ENCODE peak calls at places on chromosomes 5 and 9, in four cellular contexts. One of them, this sample, is unnamed.

GRCh38 chr9:136876476-136876875 is 9.8 kb upstream of the TRAF2 start:
- DNase-seq in suprapubic skin: no peak
- DNase-seq in erythroblast: no peak
- DNase-seq in A549: no peak
- DNase-seq in this sample: no peak

GRCh38 chr5:112917453-112918005 is 4.5 kb downstream of the REEP5 start:
- DNase-seq in A549: peak; percentile 42
- DNase-seq in suprapubic skin: no peak
- DNase-seq in erythroblast: peak; percentile 58
- DNase-seq in this sample: no peak

GRCh38 chr5:57172466-57172961 is 1.3 kb upstream of the GPBP1 start:
- DNase-seq in A549: peak; percentile 33
- DNase-seq in suprapubic skin: no peak
- DNase-seq in erythroblast: peak; percentile 50
- DNase-seq in this sample: peak; percentile 76

GRCh38 chr9:84780385-84780784 is 110.9 kb downstream of the NTRK2 start:
- DNase-seq in suprapubic skin: no peak
- DNase-seq in erythroblast: no peak
- DNase-seq in A549: no peak
- DNase-seq in this sample: no peak

GRCh38 chr9:111986035-111986556 is 89.5 kb downstream of the UGCG start:
- DNase-seq in erythroblast: no peak
- DNase-seq in suprapubic skin: no peak
- DNase-seq in A549: no peak
- DNase-seq in this sample: no peak

GRCh38 chr5:159071382-159071781 is 28.3 kb downstream of the EBF1 start:
- DNase-seq in erythroblast: no peak
- DNase-seq in suprapubic skin: no peak
- DNase-seq in A549: no peak
- DNase-seq in this sample: no peak

GRCh38 chr9:22010881-22011625 is 1.9 kb upstream of the CDKN2B start:
- DNase-seq in suprapubic skin: no peak
- DNase-seq in A549: no peak
- DNase-seq in erythroblast: peak; percentile 88
- DNase-seq in this sample: no peak

GRCh38 chr9:124125590-124126047 is 114.1 kb downstream of the LHX2 start:
- DNase-seq in suprapubic skin: no peak
- DNase-seq in A549: no peak
- DNase-seq in erythroblast: no peak
- DNase-seq in this sample: no peak

GRCh38 chr5:120236360-120236759 is 227.7 kb upstream of the PRR16 start:
- DNase-seq in suprapubic skin: no peak
- DNase-seq in erythroblast: no peak
- DNase-seq in A549: no peak
- DNase-seq in this sample: no peak

GRCh38 chr9:27202056-27202455 is 93.0 kb downstream of the TEK start:
- DNase-seq in suprapubic skin: no peak
- DNase-seq in A549: no peak
- DNase-seq in erythroblast: no peak
- DNase-seq in this sample: no peak

GRCh38 chr9:135889564-135890189 is 17.7 kb downstream of the CAMSAP1 start:
- DNase-seq in erythroblast: no peak
- DNase-seq in suprapubic skin: peak; percentile 72
- DNase-seq in A549: no peak
- DNase-seq in this sample: no peak

GRCh38 chr5:170769236-170769635 is 14.3 kb upstream of the GABRP start:
- DNase-seq in A549: no peak
- DNase-seq in erythroblast: no peak
- DNase-seq in suprapubic skin: no peak
- DNase-seq in this sample: no peak

GRCh38 chr9:133109931-133110650 is 10.9 kb downstream of the RALGDS start:
- DNase-seq in erythroblast: no peak
- DNase-seq in suprapubic skin: no peak
- DNase-seq in A549: no peak
- DNase-seq in this sample: no peak

GRCh38 chr9:134027561-134027960 is 2.3 kb downstream of the BRD3OS start:
- DNase-seq in suprapubic skin: no peak
- DNase-seq in A549: no peak
- DNase-seq in erythroblast: no peak
- DNase-seq in this sample: no peak

GRCh38 chr5:14341571-14342225 is 198.6 kb downstream of the TRIO start:
- DNase-seq in erythroblast: no peak
- DNase-seq in A549: no peak
- DNase-seq in suprapubic skin: no peak
- DNase-seq in this sample: no peak

GRCh38 chr9:135678236-135679017 is 15.3 kb downstream of the LCN9 start:
- DNase-seq in A549: no peak
- DNase-seq in suprapubic skin: no peak
- DNase-seq in erythroblast: no peak
- DNase-seq in this sample: no peak

GRCh38 chr5:107378218-107378899 is 292.4 kb downstream of the EFNA5 start:
- DNase-seq in suprapubic skin: no peak
- DNase-seq in A549: peak; percentile 32
- DNase-seq in erythroblast: no peak
- DNase-seq in this sample: no peak

GRCh38 chr9:3433754-3434153 is 92.0 kb downstream of the RFX3 start:
- DNase-seq in erythroblast: no peak
- DNase-seq in A549: no peak
- DNase-seq in suprapubic skin: no peak
- DNase-seq in this sample: no peak

GRCh38 chr5:123460296-123460729 is 37.1 kb upstream of the CEP120 start:
- DNase-seq in suprapubic skin: no peak
- DNase-seq in A549: peak; percentile 69
- DNase-seq in erythroblast: peak; percentile 7
- DNase-seq in this sample: no peak

GRCh38 chr9:15834541-15834940 is 281.7 kb downstream of the CCDC171 start:
- DNase-seq in suprapubic skin: no peak
- DNase-seq in A549: no peak
- DNase-seq in erythroblast: peak; percentile 83
- DNase-seq in this sample: no peak

GRCh38 chr5:94499806-94500205 is 118.6 kb downstream of the KIAA0825 start:
- DNase-seq in suprapubic skin: no peak
- DNase-seq in A549: no peak
- DNase-seq in erythroblast: no peak
- DNase-seq in this sample: no peak

GRCh38 chr5:75756991-75757390 is 39.8 kb upstream of the POC5 start:
- DNase-seq in suprapubic skin: no peak
- DNase-seq in erythroblast: no peak
- DNase-seq in A549: no peak
- DNase-seq in this sample: no peak

GRCh38 chr9:134944351-134944802 is 26.7 kb upstream of the FCN1 start:
- DNase-seq in suprapubic skin: no peak
- DNase-seq in A549: no peak
- DNase-seq in erythroblast: no peak
- DNase-seq in this sample: no peak

GRCh38 chr5:34576849-34577248 is 79.3 kb upstream of the RAI14 start:
- DNase-seq in suprapubic skin: no peak
- DNase-seq in erythroblast: no peak
- DNase-seq in A549: no peak
- DNase-seq in this sample: no peak

GRCh38 chr9:93572636-93573035 is 3.7 kb upstream of the PHF2 start:
- DNase-seq in suprapubic skin: no peak
- DNase-seq in erythroblast: no peak
- DNase-seq in A549: no peak
- DNase-seq in this sample: no peak
- TF ChIP-seq POLR2A in suprapubic skin: no peak
- TF ChIP-seq POLR2A in erythroblast: no peak
- TF ChIP-seq POLR2A in A549: no peak
- TF ChIP-seq POLR2A in this sample: no peak

DNA sequence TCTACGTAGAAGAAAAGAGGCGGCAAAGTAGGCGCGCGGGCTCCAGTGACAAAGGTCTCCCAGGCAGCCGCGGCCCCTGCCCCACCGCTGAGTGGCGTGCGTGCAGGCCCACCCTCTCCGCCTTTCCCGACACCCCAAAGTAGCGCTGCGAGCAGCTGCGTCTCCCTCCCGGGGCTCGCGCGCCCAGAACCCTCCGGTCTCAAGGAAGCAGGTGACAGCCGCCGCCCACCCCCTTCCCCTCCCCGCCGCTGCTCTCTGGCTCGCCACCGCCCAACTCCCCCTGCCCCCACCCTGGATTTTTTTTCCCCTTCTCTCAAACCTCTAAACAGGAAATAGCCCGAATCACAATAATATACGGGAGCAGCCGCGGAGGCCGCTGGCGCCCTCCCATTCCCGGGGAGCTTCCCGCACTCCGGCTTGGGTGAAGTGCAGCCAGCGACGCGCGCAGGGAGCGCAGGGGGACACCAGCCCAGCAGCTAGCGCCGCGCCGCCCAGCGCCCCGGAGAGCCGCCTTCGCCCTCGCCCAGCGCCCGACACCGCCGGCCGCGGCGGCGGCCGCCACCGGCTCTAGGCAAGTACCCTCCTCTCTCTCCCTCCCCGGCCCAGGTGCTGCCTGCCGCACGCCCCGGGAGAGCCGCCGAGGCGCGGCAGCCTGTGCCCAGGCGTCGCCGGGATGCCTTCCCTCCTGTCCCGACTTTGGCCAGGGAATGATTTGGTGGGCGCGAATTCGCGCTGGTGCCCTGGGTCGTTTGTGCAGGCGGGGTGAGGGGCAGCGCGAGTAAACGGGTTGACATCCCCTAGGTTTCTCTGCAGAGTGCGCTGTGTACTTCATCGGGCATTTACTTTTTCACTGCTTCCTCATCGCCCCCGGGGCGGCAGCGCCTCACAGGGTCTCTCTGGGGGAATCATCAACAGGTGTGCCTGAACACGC is 52.7 kb upstream of the TJP2 start:
- DNase-seq in erythroblast: peak; percentile 65
- DNase-seq in suprapubic skin: peak; percentile 82
- DNase-seq in A549: peak; percentile 21
- DNase-seq in this sample: peak; percentile 88
- TF ChIP-seq POLR2A in erythroblast: no peak
- TF ChIP-seq POLR2A in suprapubic skin: no peak
- TF ChIP-seq POLR2A in A549: no peak
- TF ChIP-seq POLR2A in this sample: no peak

GRCh38 chr9:121603028-121603427 is 48.4 kb upstream of the DAB2IP start:
- DNase-seq in erythroblast: no peak
- DNase-seq in suprapubic skin: no peak
- DNase-seq in A549: no peak
- DNase-seq in this sample: no peak
- TF ChIP-seq POLR2A in erythroblast: no peak
- TF ChIP-seq POLR2A in suprapubic skin: no peak
- TF ChIP-seq POLR2A in A549: no peak
- TF ChIP-seq POLR2A in this sample: no peak

DNA sequence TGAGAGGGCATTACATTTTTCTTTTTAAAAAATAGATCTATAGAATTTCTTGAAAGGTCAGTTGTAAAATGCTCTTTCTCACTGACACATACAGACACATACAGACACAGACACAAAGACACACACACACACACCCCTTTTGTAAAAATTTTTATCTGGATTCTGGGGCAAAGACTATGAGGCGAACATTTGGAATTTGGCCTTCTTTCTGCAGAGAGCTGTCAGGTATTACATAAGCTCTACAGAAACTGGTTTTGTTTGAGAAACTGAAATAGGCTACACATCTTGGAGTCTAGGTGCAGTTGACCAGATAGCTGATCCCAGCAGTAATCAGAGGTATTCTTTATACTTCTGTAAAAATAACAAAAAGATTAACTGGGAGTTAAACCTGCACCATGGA is 315.9 kb upstream of the RPS23 start:
- DNase-seq in erythroblast: no peak
- DNase-seq in suprapubic skin: no peak
- DNase-seq in A549: no peak
- DNase-seq in this sample: no peak
- TF ChIP-seq POLR2A in erythroblast: no peak
- TF ChIP-seq POLR2A in suprapubic skin: no peak
- TF ChIP-seq POLR2A in A549: no peak
- TF ChIP-seq POLR2A in this sample: no peak

DNA sequence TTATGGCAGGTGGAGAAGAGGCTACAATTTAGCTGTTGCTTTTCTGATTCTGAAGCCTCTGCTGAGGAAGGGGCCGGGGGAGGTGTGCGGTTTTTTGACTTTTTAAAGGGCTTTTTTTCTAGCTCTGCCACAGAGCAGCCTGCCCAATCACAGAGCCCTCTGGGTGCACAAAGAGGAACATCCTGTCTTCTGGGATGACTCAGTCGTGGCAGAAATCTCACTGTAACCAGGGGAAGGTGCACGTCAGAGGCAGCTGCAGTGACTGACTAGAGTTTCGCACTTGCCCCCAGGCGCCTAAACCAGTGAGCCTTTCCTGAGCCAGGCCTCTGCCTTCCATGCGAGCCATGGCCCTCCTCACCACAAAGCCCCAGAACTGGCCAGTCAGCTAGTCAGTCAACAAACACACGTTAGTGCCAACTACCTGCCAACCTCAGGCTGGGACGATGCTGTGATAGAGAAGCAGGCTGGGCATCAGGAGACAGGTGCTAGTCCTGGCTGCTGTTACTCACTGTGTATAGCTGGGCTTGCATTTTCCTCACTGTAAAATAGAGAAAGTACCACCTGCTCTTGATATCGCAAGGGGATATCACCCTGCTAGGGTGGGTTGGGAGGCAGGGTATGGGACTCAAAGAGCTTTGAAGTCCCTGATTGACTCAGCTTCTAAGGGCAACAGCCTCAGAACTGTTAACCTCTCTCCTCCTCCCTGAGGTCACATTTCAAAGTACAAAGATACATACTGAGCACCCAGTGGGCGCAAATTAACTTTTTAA is 2.2 kb downstream of the AKNA start:
- DNase-seq in A549: peak; percentile 24
- DNase-seq in erythroblast: no peak
- DNase-seq in suprapubic skin: peak; percentile 87
- DNase-seq in this sample: peak; percentile 93
- TF ChIP-seq POLR2A in A549: no peak
- TF ChIP-seq POLR2A in erythroblast: no peak
- TF ChIP-seq POLR2A in suprapubic skin: no peak
- TF ChIP-seq POLR2A in this sample: no peak

DNA sequence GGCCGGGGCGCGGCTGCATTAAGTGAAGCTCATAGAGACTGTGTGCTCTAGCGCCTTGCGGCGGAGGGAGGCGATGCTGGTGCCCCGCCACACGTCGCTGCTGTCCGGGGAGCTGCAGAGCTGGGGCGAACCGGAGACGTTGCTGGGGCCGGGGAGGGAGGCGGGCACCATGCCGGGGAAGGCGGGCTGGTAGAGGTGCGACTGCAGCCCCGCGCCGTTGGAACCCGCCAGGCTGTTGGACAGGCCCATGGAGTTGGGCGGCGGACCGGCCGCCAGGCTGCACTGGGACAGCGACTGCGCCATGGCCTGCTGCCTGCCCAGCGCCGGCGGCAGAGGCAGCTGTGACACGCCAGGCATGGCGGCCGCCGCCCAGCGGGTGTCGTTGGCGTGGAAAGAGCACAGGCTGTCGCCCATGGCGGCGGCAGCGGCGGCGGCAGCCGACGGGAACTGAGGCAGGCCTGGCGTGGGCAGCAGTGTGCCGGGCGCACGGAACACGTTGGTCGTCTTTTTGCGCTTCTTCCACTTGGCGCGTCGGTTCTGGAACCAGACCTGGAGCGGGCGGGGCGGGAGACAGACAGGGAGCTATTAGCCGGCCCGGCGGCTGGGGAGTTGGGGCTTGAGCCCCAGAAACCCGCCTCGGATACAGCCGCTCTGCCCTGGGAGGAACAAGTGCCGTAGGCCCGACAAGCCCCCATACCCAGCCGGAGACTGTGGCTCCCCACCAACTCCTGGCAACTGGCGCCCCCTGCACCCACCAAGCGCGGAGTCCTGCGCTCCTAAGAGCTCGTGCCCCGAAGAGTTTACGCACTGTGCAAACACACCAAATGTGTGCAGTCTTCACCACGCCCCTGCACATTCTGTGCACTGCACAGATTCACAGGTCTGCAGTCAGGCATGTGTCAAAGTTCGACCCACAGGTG is 8.0 kb downstream of the OTP start:
- DNase-seq in erythroblast: peak; percentile 69
- DNase-seq in A549: peak; percentile 83
- DNase-seq in suprapubic skin: no peak
- DNase-seq in this sample: no peak
- TF ChIP-seq POLR2A in erythroblast: no peak
- TF ChIP-seq POLR2A in A549: peak; percentile 93
- TF ChIP-seq POLR2A in suprapubic skin: no peak
- TF ChIP-seq POLR2A in this sample: no peak

This sample was measured in lower leg skin.